ENCODE peak calls at places on chromosomes 16 and 17, in nine cellular contexts. U is heart right ventricle, S is body of pancreas, J is adrenal gland, V is OCI-LY7, P is WERI-Rb-1, E is psoas muscle, F is lung, R is A549. X is an unnamed sample.

GRCh38 chr17:47873200-47874090 is 22.5 kb upstream of the SP6 start:
- DNase-seq in E (no peak), P (no peak), J (no peak), V (no peak), S (no peak), F (no peak), U (no peak), R (no peak), X (no peak)

GRCh38 chr17:74296548-74296936 is 22.5 kb downstream of the DNAI2 start:
- DNase-seq in R (peak), V (peak), E (peak), F (peak), J (peak), P (peak), U (peak), S (peak), X (no peak)

GRCh38 chr17:14048169-14048568 is 21.1 kb upstream of the COX10 start:
- DNase-seq in V (no peak), J (no peak), U (no peak), F (no peak), S (no peak), P (peak), R (peak), E (no peak), X (no peak)

GRCh38 chr17:31391496-31391949 is at the start of gene RAB11FIP4:
- DNase-seq in R (no peak), J (no peak), F (no peak), E (no peak), P (peak), U (no peak), V (no peak), S (peak), X (no peak)

GRCh38 chr17:63999680-64000531 is 1.8 kb downstream of the PRR29 start:
- DNase-seq in E (no peak), U (no peak), R (no peak), J (no peak), F (no peak), P (no peak), V (no peak), S (no peak), X (no peak)

GRCh38 chr17:45222994-45223540 is 1.4 kb downstream of the FMNL1 start:
- DNase-seq in J (no peak), P (peak), U (no peak), V (no peak), E (no peak), F (no peak), R (no peak), S (no peak), X (no peak)

GRCh38 chr16:86033016-86033474 is 134.1 kb downstream of the IRF8 start:
- DNase-seq in J (no peak), S (no peak), P (peak), R (no peak), V (no peak), E (no peak), U (no peak), F (no peak), X (no peak)

GRCh38 chr16:12097523-12098428 is 121.2 kb downstream of the SNX29 start:
- DNase-seq in V (no peak), S (no peak), R (no peak), U (no peak), P (no peak), F (peak), E (no peak), J (peak), X (no peak)

GRCh38 chr17:149231-149630 is 11.9 kb downstream of the SCGB1C2 start:
- DNase-seq in V (no peak), J (peak), R (no peak), P (peak), S (no peak), U (no peak), F (no peak), E (no peak), X (no peak)

GRCh38 chr16:72796222-72796621 is 251.7 kb downstream of the ZFHX3 start:
- DNase-seq in U (no peak), J (no peak), P (no peak), F (no peak), R (no peak), V (no peak), E (no peak), S (no peak), X (no peak)

GRCh38 chr16:66198641-66199040 is 167.8 kb upstream of the CDH5 start:
- DNase-seq in R (no peak), U (no peak), F (no peak), J (no peak), S (no peak), E (no peak), P (no peak), V (no peak), X (no peak)

GRCh38 chr17:66450008-66450856 is 147.8 kb downstream of the PRKCA start:
- DNase-seq in E (no peak), U (no peak), V (no peak), J (no peak), P (no peak), F (no peak), R (no peak), S (no peak), X (no peak)

GRCh38 chr16:74168445-74168844 is 128.2 kb upstream of the PSMD7 start:
- DNase-seq in F (no peak), R (no peak), V (no peak), J (no peak), S (no peak), E (no peak), U (no peak), P (no peak), X (no peak)

GRCh38 chr17:73286863-73287296 is 24.9 kb downstream of the CDC42EP4 start:
- DNase-seq in J (peak), E (no peak), R (no peak), U (no peak), S (no peak), V (no peak), P (no peak), F (no peak), X (no peak)

GRCh38 chr16:74275031-74275636 is 21.5 kb upstream of the PSMD7 start:
- DNase-seq in F (no peak), R (peak), E (no peak), S (no peak), U (no peak), P (no peak), V (peak), J (no peak), X (no peak)

GRCh38 chr17:43723697-43724359 is 34.8 kb downstream of the SOST start:
- DNase-seq in F (no peak), V (no peak), U (peak), E (peak), P (no peak), S (peak), J (peak), R (peak), X (no peak)

GRCh38 chr17:73900516-73900915 is 256.3 kb upstream of the SDK2 start:
- DNase-seq in S (no peak), P (peak), V (no peak), E (no peak), F (no peak), J (no peak), R (no peak), U (no peak), X (no peak)

GRCh38 chr16:54265558-54266213 is 20.9 kb downstream of the IRX3 start:
- DNase-seq in J (no peak), S (no peak), P (no peak), V (no peak), U (no peak), F (no peak), E (no peak), R (no peak), X (no peak)

GRCh38 chr16:72877374-72878028 is 170.4 kb downstream of the ZFHX3 start:
- DNase-seq in P (no peak), S (no peak), U (no peak), R (peak), J (peak), V (no peak), F (no peak), E (no peak), X (no peak)

GRCh38 chr16:3149630-3150345 is 15.0 kb downstream of the ZNF213 start:
- DNase-seq in J (peak), U (peak), E (peak), P (peak), F (peak), R (peak), V (peak), S (peak), X (no peak)

GRCh38 chr16:2150418-2151187 is 2.2 kb downstream of the RAB26 start:
- DNase-seq in J (no peak), E (no peak), R (peak), V (peak), S (peak), F (no peak), U (no peak), P (peak), X (no peak)

GRCh38 chr17:53191878-53192277 is 630.8 kb upstream of the KIF2B start:
- DNase-seq in V (peak), E (no peak), R (no peak), U (no peak), F (no peak), P (no peak), J (no peak), S (no peak), X (no peak)

GRCh38 chr16:138049-138417 is 440 bp downstream of the NPRL3 start:
- DNase-seq in J (no peak), U (peak), V (peak), R (no peak), P (peak), S (peak), E (peak), F (no peak), X (no peak)

GRCh38 chr17:17766351-17767095 is 70.3 kb downstream of the SREBF1 start:
- DNase-seq in F (no peak), P (peak), V (peak), J (no peak), U (no peak), S (no peak), R (no peak), E (peak), X (no peak)

GRCh38 chr16:4323845-4324478 is 8.1 kb downstream of the GLIS2 start:
- DNase-seq in E (peak), V (no peak), R (peak), J (peak), S (peak), P (no peak), U (peak), F (no peak), X (no peak)

GRCh38 chr16:25700547-25700946 is 8.8 kb downstream of the HS3ST4 start:
- DNase-seq in J (no peak), E (no peak), V (no peak), F (no peak), S (no peak), R (no peak), U (no peak), P (no peak), X (no peak)

GRCh38 chr16:11181889-11182279 is 74.1 kb downstream of the SOCS1 start:
- DNase-seq in F (no peak), S (no peak), U (no peak), P (no peak), E (no peak), J (peak), V (no peak), R (no peak), X (no peak)

GRCh38 chr16:74743668-74744299 is 30.8 kb downstream of the FA2H start:
- DNase-seq in U (no peak), P (no peak), F (peak), R (peak), S (peak), V (no peak), E (no peak), J (peak), X (no peak)

GRCh38 chr16:69618721-69619120 is 53.0 kb downstream of the NFAT5 start:
- DNase-seq in E (no peak), S (no peak), U (no peak), J (no peak), R (no peak), F (no peak), P (no peak), V (no peak), X (no peak)

GRCh38 chr17:79843475-79843916 is 4.3 kb upstream of the CBX4 start:
- DNase-seq in E (no peak), R (no peak), V (no peak), J (no peak), F (no peak), S (peak), U (peak), P (no peak), X (no peak)

GRCh38 chr17:61325382-61326073 is 74.1 kb upstream of the TBX2 start:
- DNase-seq in R (no peak), V (no peak), E (no peak), P (no peak), J (no peak), S (no peak), U (no peak), F (no peak), X (no peak)

GRCh38 chr16:67719048-67719777 is at the start of gene GFOD2:
- DNase-seq in J (peak), R (peak), E (peak), F (peak), U (peak), V (peak), S (peak), P (peak), X (peak)

GRCh38 chr16:19418200-19418599 is 517 bp downstream of the TMC5 start:
- DNase-seq in J (no peak), R (no peak), E (no peak), U (no peak), V (no peak), S (no peak), F (no peak), P (no peak), X (no peak)

GRCh38 chr17:78172284-78173024 is 4.1 kb downstream of the SYNGR2 start:
- DNase-seq in J (peak), P (no peak), U (peak), V (peak), F (peak), E (peak), S (peak), R (peak), X (no peak)

GRCh38 chr16:81198635-81199034 is 39.9 kb upstream of the BCO1 start:
- DNase-seq in R (peak), P (no peak), V (no peak), J (no peak), U (no peak), E (no peak), S (no peak), F (no peak), X (no peak)

GRCh38 chr16:86029131-86029741 is 130.3 kb downstream of the IRF8 start:
- DNase-seq in V (no peak), F (no peak), P (peak), R (no peak), J (peak), S (no peak), U (peak), E (peak), X (no peak)

GRCh38 chr16:9844361-9844760 is 337.9 kb downstream of the GRIN2A start:
- DNase-seq in S (no peak), J (no peak), E (no peak), U (no peak), V (no peak), R (peak), P (no peak), F (no peak), X (no peak)

GRCh38 chr17:12744298-12744697 is 45.0 kb upstream of the ARHGAP44 start:
- DNase-seq in V (no peak), F (no peak), P (peak), E (no peak), J (no peak), R (no peak), U (peak), S (no peak), X (no peak)

GRCh38 chr17:15966183-15966878 is 21.4 kb downstream of the ADORA2B start:
- DNase-seq in E (no peak), V (no peak), U (no peak), S (peak), F (peak), R (no peak), P (peak), J (no peak), X (peak)

GRCh38 chr16:525520-526180 is 1.9 kb upstream of the CAPN15 start:
- DNase-seq in V (no peak), J (peak), P (no peak), S (peak), F (no peak), U (no peak), R (peak), E (no peak), X (no peak)

GRCh38 chr17:27915715-27916114 is 22.6 kb upstream of the LYRM9 start:
- DNase-seq in S (no peak), P (no peak), R (no peak), J (no peak), U (no peak), F (no peak), E (no peak), V (no peak), X (peak)
- H3K4me3 ChIP-seq in S (no peak), P (no peak), R (no peak), J (no peak), U (no peak), F (no peak), E (no peak), V (no peak), X (no peak)

GRCh38 chr17:67491009-67491677 is 114.1 kb downstream of the PITPNC1 start:
- DNase-seq in R (peak), S (peak), V (no peak), U (peak), J (peak), P (peak), F (peak), E (peak), X (no peak)
- H3K4me3 ChIP-seq in R (peak), S (no peak), V (no peak), U (peak), J (peak), P (peak), F (no peak), E (peak), X (no peak)

GRCh38 chr17:34580685-34581445 is 1.5 kb downstream of the TMEM132E start:
- DNase-seq in V (no peak), S (no peak), E (no peak), P (peak), F (no peak), R (no peak), J (no peak), U (no peak), X (no peak)

GRCh38 chr17:34579017-34579946 is at the start of gene TMEM132E:
- DNase-seq in E (no peak), J (no peak), F (peak), S (peak), R (peak), U (peak), P (peak), V (no peak), X (no peak)

GRCh38 chr17:34581446-34582184 is 2.2 kb downstream of the TMEM132E start:
- DNase-seq in V (no peak), E (no peak), S (no peak), F (no peak), R (no peak), U (no peak), J (no peak), P (no peak), X (no peak)

GRCh38 chr17:34578656-34579016 is 746 bp upstream of the TMEM132E start:
- DNase-seq in F (no peak), V (no peak), U (no peak), P (no peak), R (no peak), J (no peak), E (no peak), S (no peak), X (no peak)

GRCh38 chr17:34579979-34580684 is 750 bp downstream of the TMEM132E start:
- DNase-seq in R (peak), J (no peak), U (peak), V (no peak), S (peak), E (no peak), F (peak), P (no peak), X (no peak)
- H3K4me3 ChIP-seq in R (peak), J (peak), U (peak), V (no peak), S (peak), E (peak), F (no peak), P (peak), X (peak)

GRCh38 chr17:69445132-69445531 is 30.6 kb downstream of the MAP2K6 start:
- DNase-seq in F (no peak), U (no peak), P (no peak), V (no peak), S (no peak), E (no peak), J (no peak), R (no peak), X (no peak)
- H3K4me3 ChIP-seq in F (no peak), U (no peak), P (no peak), V (no peak), S (no peak), E (no peak), J (no peak), R (no peak), X (no peak)

DNA sequence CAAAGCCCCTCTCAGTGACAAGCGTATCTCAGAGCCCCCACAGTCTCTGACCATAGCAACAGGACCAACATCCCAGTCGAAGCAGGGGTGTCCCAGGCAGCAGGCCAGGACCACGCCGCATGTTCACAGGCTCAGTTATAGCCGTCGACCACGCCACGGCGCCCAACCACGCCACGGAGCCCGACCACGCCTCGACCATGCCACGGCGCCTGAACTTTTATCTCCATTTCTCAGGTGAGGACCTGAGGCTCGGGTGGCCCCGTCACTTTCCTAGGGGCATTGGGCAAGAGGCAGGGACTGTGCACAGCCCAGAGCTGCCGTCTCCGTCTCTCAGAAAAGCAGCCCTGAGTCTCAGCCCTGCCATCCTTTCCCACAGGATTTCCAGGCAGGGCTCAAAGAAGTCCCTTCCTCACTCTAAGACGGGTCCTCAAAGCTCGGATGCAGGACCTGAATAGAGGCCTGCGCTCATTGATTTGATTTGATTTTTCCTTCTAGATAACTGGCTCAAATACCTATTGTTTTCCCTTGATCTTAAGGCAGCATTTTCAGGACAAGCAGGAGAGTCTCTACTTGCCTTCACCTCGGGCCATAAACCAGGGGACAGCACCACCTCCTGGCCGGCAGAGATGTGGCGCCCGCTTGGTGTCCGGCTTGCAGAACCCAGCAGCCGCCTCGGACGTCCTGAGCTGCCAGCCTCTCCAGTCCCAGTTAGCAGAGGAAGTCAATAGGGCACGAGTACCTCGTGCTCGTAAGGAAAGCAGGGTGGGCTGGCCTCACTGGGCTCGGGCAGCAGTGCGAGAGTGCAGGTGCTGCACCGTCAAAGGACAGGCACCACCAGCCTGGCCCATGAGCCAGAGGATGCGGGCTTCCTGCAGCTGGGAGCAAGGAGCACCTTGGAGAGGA is 38.8 kb downstream of the C16orf95 start:
- DNase-seq in S (peak), E (peak), V (peak), R (peak), J (peak), F (peak), U (peak), P (peak), X (peak)
- H3K4me3 ChIP-seq in S (no peak), E (no peak), V (no peak), R (no peak), J (no peak), F (no peak), U (no peak), P (no peak), X (no peak)

GRCh38 chr17:58344791-58345157 is 7.2 kb downstream of the SUPT4H1 start:
- DNase-seq in F (no peak), E (no peak), P (no peak), S (no peak), J (no peak), V (peak), U (no peak), R (no peak), X (no peak)
- H3K4me3 ChIP-seq in F (no peak), E (no peak), P (no peak), S (no peak), J (no peak), V (peak), U (peak), R (no peak), X (no peak)